ENCODE peak calls at places on chromosomes 12 and 14, in nine cellular contexts. O is left lung, A is uterus, Q is stomach, D is IMR-90, W is HFF-Myc, J is tibial nerve, T is GM23338, G is HFFc6. K is an unnamed sample.

GRCh38 chr12:14993537-14994266 is 20.9 kb downstream of the PDE6H start:
- DNase-seq in O (peak), J (no peak), Q (no peak), W (no peak), A (no peak), G (peak), D (peak), T (no peak), K (no peak)

GRCh38 chr12:122862110-122862634 is 26.9 kb downstream of the HIP1R start:
- DNase-seq in T (no peak), G (no peak), A (no peak), W (no peak), O (no peak), D (no peak), Q (no peak), J (no peak), K (no peak)

GRCh38 chr14:103157969-103158368 is 34.7 kb downstream of the TNFAIP2 start:
- DNase-seq in O (peak), W (no peak), J (no peak), D (no peak), A (no peak), T (no peak), Q (no peak), G (no peak), K (no peak)

GRCh38 chr14:105085766-105086165 is 20.5 kb upstream of the GPR132 start:
- DNase-seq in W (no peak), J (no peak), T (no peak), O (no peak), Q (peak), G (no peak), D (no peak), A (no peak), K (no peak)

GRCh38 chr12:20822415-20822814 is 11.9 kb downstream of the SLCO1B3 start:
- DNase-seq in W (no peak), J (no peak), T (no peak), G (no peak), Q (no peak), D (no peak), A (no peak), O (no peak), K (no peak)

GRCh38 chr14:81523616-81524015 is 10.0 kb downstream of the SEL1L start:
- DNase-seq in O (no peak), A (no peak), G (no peak), J (no peak), D (no peak), Q (no peak), W (no peak), T (no peak), K (no peak)

GRCh38 chr14:40899435-40899834 is 707.2 kb upstream of the LRFN5 start:
- DNase-seq in G (no peak), Q (no peak), T (no peak), A (no peak), D (no peak), O (no peak), J (no peak), W (no peak), K (no peak)

GRCh38 chr14:103073367-103073875 is 10.6 kb upstream of the LBHD2 start:
- DNase-seq in D (no peak), Q (no peak), O (no peak), W (no peak), G (no peak), J (no peak), A (no peak), T (no peak), K (no peak)

GRCh38 chr14:65169351-65169750 is 67.0 kb upstream of the MAX start:
- DNase-seq in O (no peak), D (peak), G (peak), T (no peak), J (no peak), A (no peak), W (peak), Q (no peak), K (no peak)

GRCh38 chr14:63046339-63047268 is 1.3 kb upstream of the KCNH5 start:
- DNase-seq in D (no peak), T (peak), A (no peak), Q (no peak), J (no peak), O (peak), W (no peak), G (no peak), K (no peak)

GRCh38 chr14:78029471-78030372 is 140.5 kb upstream of the NRXN3 start:
- DNase-seq in O (peak), W (no peak), D (no peak), A (no peak), J (no peak), G (no peak), Q (no peak), T (peak), K (no peak)

GRCh38 chr14:82403972-82404371 is 870.3 kb upstream of the SEL1L start:
- DNase-seq in J (no peak), G (no peak), W (no peak), O (no peak), A (no peak), T (no peak), D (no peak), Q (no peak), K (no peak)

GRCh38 chr12:104768033-104768432 is 190.1 kb downstream of the SLC41A2 start:
- DNase-seq in D (no peak), J (no peak), A (no peak), O (no peak), W (no peak), T (no peak), G (no peak), Q (no peak), K (no peak)

GRCh38 chr12:6867407-6868210 is at the start of gene TPI1:
- DNase-seq in D (peak), W (no peak), A (peak), J (peak), T (peak), Q (peak), O (peak), G (peak), K (peak)

GRCh38 chr12:6869049-6870021 is 2.0 kb downstream of the TPI1 start:
- DNase-seq in D (peak), W (no peak), A (peak), J (peak), O (no peak), G (peak), T (peak), Q (peak), K (peak)

GRCh38 chr12:6866920-6867406 is 368 bp upstream of the TPI1 start:
- DNase-seq in T (no peak), O (no peak), W (no peak), D (no peak), J (no peak), G (no peak), A (no peak), Q (peak), K (peak)

GRCh38 chr12:6866163-6866919 is 990 bp upstream of the TPI1 start:
- DNase-seq in G (no peak), Q (no peak), A (no peak), T (peak), J (no peak), O (no peak), D (no peak), W (no peak), K (no peak)

GRCh38 chr12:6868211-6869048 is 1.1 kb downstream of the TPI1 start:
- DNase-seq in J (no peak), T (no peak), W (no peak), D (peak), A (no peak), G (peak), Q (no peak), O (no peak), K (no peak)
- TF ChIP-seq CTCF in J (no peak), T (peak), W (peak), D (peak), A (no peak), G (no peak), Q (no peak), O (no peak), K (no peak)

GRCh38 chr12:92765871-92766270 is 63.1 kb downstream of the PLEKHG7 start:
- DNase-seq in O (no peak), A (no peak), T (peak), J (no peak), W (no peak), G (no peak), Q (no peak), D (no peak), K (no peak)

GRCh38 chr12:92757599-92758121 is 54.9 kb downstream of the PLEKHG7 start:
- DNase-seq in J (no peak), Q (no peak), O (no peak), G (no peak), D (no peak), W (no peak), A (no peak), T (no peak), K (no peak)

GRCh38 chr12:92764820-92765219 is 62.0 kb downstream of the PLEKHG7 start:
- DNase-seq in W (no peak), A (no peak), Q (no peak), D (peak), J (no peak), G (no peak), T (no peak), O (no peak), K (no peak)

GRCh38 chr12:92759634-92760268 is 57.0 kb downstream of the PLEKHG7 start:
- DNase-seq in A (no peak), Q (no peak), G (peak), W (peak), D (peak), T (no peak), O (no peak), J (no peak), K (no peak)

DNA sequence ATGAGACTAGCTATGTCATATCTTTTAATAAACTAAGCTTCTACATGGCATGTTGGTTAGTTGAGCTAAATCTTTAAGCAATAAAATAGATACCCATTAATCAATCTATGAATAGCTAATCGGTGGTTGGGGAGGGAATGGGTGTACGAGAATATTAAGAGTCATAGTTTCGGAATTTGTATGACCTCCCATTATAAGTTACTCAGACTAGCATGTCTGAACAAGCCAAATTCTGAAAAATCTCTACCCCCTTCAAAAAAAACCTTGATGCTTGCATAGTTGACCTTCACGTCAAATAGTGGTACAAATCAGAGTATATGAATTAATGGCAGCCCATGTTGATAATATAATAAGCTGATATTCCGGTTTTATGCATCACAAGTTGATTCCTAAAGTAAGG is 60.0 kb downstream of the PLEKHG7 start:
- DNase-seq in T (no peak), G (no peak), O (no peak), Q (no peak), D (no peak), W (no peak), J (no peak), A (no peak), K (no peak)
- TF ChIP-seq CTCF in T (no peak), G (no peak), O (no peak), Q (no peak), D (no peak), W (no peak), J (no peak), A (no peak), K (no peak)

DNA sequence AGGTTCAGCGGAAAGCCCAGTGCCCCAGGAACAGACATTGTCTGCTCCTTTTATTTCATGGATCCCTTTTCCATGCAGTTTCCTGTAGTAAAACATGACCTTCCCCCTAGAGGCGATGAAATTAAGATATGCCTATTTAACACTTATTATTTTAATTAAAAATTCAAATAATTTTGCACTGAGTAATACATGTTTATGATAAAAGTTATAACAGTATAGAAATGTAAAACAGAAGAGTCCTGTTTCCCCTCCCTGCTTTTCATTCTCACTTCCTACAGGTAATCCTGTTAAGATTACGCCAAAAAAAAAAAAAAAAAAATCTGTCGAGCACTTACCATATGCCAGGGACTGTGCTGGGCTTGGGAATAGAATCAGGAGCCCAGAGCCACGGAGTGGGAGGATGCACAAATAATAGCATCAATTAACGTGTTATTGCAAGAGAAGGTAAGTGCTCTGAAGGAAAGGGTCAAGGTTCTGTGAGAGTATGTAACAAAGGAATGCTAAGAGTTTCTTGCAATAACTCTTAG is 830 bp upstream of the LPCAT3 start:
- DNase-seq in G (no peak), D (no peak), J (no peak), W (no peak), A (no peak), O (no peak), Q (no peak), T (peak), K (no peak)
- TF ChIP-seq CTCF in G (peak), D (no peak), J (no peak), W (no peak), A (no peak), O (no peak), Q (no peak), T (no peak), K (no peak)

GRCh38 chr12:125091401-125091800 is 26.2 kb downstream of the AACS start:
- DNase-seq in J (no peak), T (no peak), Q (no peak), A (no peak), W (no peak), G (no peak), O (no peak), D (no peak), K (no peak)

GRCh38 chr12:125092108-125092871 is 27.1 kb downstream of the AACS start:
- DNase-seq in O (no peak), W (no peak), A (no peak), T (no peak), J (no peak), Q (no peak), G (no peak), D (no peak), K (no peak)

GRCh38 chr12:125089083-125089482 is 23.8 kb downstream of the AACS start:
- DNase-seq in J (no peak), D (no peak), T (peak), Q (no peak), O (no peak), W (no peak), G (no peak), A (no peak), K (no peak)

GRCh38 chr12:125090437-125090836 is 25.2 kb downstream of the AACS start:
- DNase-seq in Q (no peak), J (no peak), T (no peak), O (no peak), A (no peak), D (no peak), G (no peak), W (no peak), K (no peak)

GRCh38 chr12:125089626-125090025 is 24.4 kb downstream of the AACS start:
- DNase-seq in O (no peak), J (no peak), Q (no peak), W (no peak), A (no peak), G (no peak), D (no peak), T (no peak), K (no peak)
- TF ChIP-seq CTCF in O (no peak), J (no peak), Q (no peak), W (no peak), A (no peak), G (no peak), D (no peak), T (no peak), K (no peak)

GRCh38 chr14:67883717-67884116 is 64.1 kb downstream of the RAD51B start:
- DNase-seq in D (peak), O (no peak), G (peak), J (no peak), T (no peak), W (no peak), Q (no peak), A (no peak), K (no peak)
- TF ChIP-seq CTCF in D (peak), O (no peak), G (peak), J (peak), T (peak), W (no peak), Q (no peak), A (peak), K (peak)

GRCh38 chr12:54337854-54338650 is 13.1 kb downstream of the COPZ1 start:
- DNase-seq in D (peak), J (no peak), A (no peak), W (no peak), T (no peak), G (no peak), O (no peak), Q (no peak), K (no peak)
- TF ChIP-seq CTCF in D (peak), J (no peak), A (no peak), W (no peak), T (no peak), G (no peak), O (no peak), Q (no peak), K (no peak)

GRCh38 chr12:22627351-22627750 is 2.4 kb downstream of the ETNK1 start:
- DNase-seq in A (no peak), O (no peak), W (no peak), D (no peak), J (no peak), T (no peak), Q (no peak), G (no peak), K (no peak)

GRCh38 chr12:22634883-22635282 is 9.9 kb downstream of the ETNK1 start:
- DNase-seq in G (no peak), D (no peak), J (no peak), A (no peak), T (no peak), O (no peak), Q (no peak), W (no peak), K (no peak)

GRCh38 chr12:22628228-22628627 is 3.3 kb downstream of the ETNK1 start:
- DNase-seq in W (no peak), D (no peak), A (no peak), Q (no peak), J (no peak), O (no peak), G (no peak), T (no peak), K (no peak)

GRCh38 chr12:22635812-22636211 is 10.8 kb downstream of the ETNK1 start:
- DNase-seq in O (no peak), D (no peak), G (no peak), J (no peak), Q (no peak), A (no peak), W (no peak), T (no peak), K (no peak)

GRCh38 chr12:22631863-22632463 is 7.0 kb downstream of the ETNK1 start:
- DNase-seq in Q (no peak), T (peak), J (no peak), G (no peak), W (no peak), D (peak), O (no peak), A (no peak), K (no peak)
- TF ChIP-seq CTCF in Q (peak), T (peak), J (peak), G (peak), W (peak), D (peak), O (peak), A (peak), K (peak)

GRCh38 chr12:2273288-2273687 is 220.5 kb downstream of the CACNA1C start:
- DNase-seq in J (no peak), W (no peak), O (no peak), D (peak), A (peak), T (no peak), Q (no peak), G (peak), K (no peak)
- TF ChIP-seq CTCF in J (no peak), W (no peak), O (no peak), D (peak), A (no peak), T (peak), Q (no peak), G (peak), K (no peak)

GRCh38 chr12:51482808-51483532 is 58.3 kb downstream of the SLC4A8 start:
- DNase-seq in G (no peak), A (no peak), T (no peak), J (no peak), Q (no peak), W (no peak), O (no peak), D (no peak), K (no peak)
- TF ChIP-seq CTCF in G (peak), A (no peak), T (no peak), J (no peak), Q (no peak), W (no peak), O (no peak), D (no peak), K (no peak)